ENCODE peak calls at places on chromosomes 5 and 9, in eight cellular contexts. B is germinal center; N is ELR; M is non-pigmented ciliary epithelial cell; O is activated CD4-positive, alpha-beta T cell treated with anti-CD3 and anti-CD28 coated beads, Interleukin-2, amount 50 U/mL, for 1 hour; K is Kasumi-1; T is CD4-positive, alpha-beta T cell; L is stimulated activated CD8-positive, alpha-beta memory T cell treated with anti-CD3 and anti-CD28 coated beads, Interleukin-15, amount 100 ng/mL, for 1 hour. V is an unnamed sample.

GRCh38 chr9:132824151-132824550 is 53.9 kb downstream of the AK8 start:
- DNase-seq in B (no peak), N (no peak), M (no peak), O (no peak), K (no peak), T (no peak), L (no peak), V (no peak)

GRCh38 chr5:100901851-100902341 is 1.2 kb downstream of the ST8SIA4 start:
- DNase-seq in B (peak), N (peak), M (no peak), O (peak), K (peak), T (no peak), L (no peak), V (peak)

GRCh38 chr5:157740211-157740610 is 3.3 kb upstream of the LSM11 start:
- DNase-seq in B (peak), N (peak), M (no peak), O (no peak), K (peak), T (no peak), L (no peak), V (no peak)

GRCh38 chr5:163379298-163380155 is 57.9 kb upstream of the CCNG1 start:
- DNase-seq in B (no peak), N (peak), M (peak), O (no peak), K (no peak), T (no peak), L (no peak), V (no peak)

GRCh38 chr5:110115485-110115884 is 425.8 kb downstream of the MAN2A1 start:
- DNase-seq in B (no peak), N (peak), M (no peak), O (no peak), K (no peak), T (no peak), L (no peak), V (no peak)

GRCh38 chr9:33166263-33167083 is 663 bp downstream of the B4GALT1 start:
- DNase-seq in B (peak), N (peak), M (no peak), O (no peak), K (no peak), T (no peak), L (no peak), V (no peak)

GRCh38 chr5:82044015-82044414 is 72.2 kb downstream of the ATG10 start:
- DNase-seq in B (no peak), N (no peak), M (no peak), O (no peak), K (peak), T (no peak), L (no peak), V (no peak)

GRCh38 chr9:95379630-95380029 is 62.1 kb upstream of the FANCC start:
- DNase-seq in B (peak), N (no peak), M (no peak), O (peak), K (no peak), T (peak), L (no peak), V (no peak)

GRCh38 chr9:137034039-137034708 is 2.3 kb upstream of the FUT7 start:
- DNase-seq in B (no peak), N (no peak), M (no peak), O (no peak), K (peak), T (no peak), L (no peak), V (no peak)